ENCODE peak calls at places on chromosomes 5 and 9, in nine cellular contexts. K is GM23338, V is NB4, S is SK-N-SH, R is Panc1, W is stomach, E is left lung, U is uterus, F is Caco-2. M is an unnamed sample.

GRCh38 chr9:112752334-112753110 is 2.0 kb downstream of the SNX30 start:
- DNase-seq in S (no peak), U (no peak), W (no peak), V (no peak), F (no peak), R (no peak), K (no peak), E (no peak), M (no peak)

GRCh38 chr5:107517185-107517868 is 153.4 kb downstream of the EFNA5 start:
- DNase-seq in K (no peak), E (no peak), U (no peak), R (no peak), W (no peak), V (no peak), F (no peak), S (no peak), M (peak; percentile 55)

GRCh38 chr5:111755264-111755941 is 1.6 kb downstream of the NREP start:
- DNase-seq in U (no peak), V (no peak), K (no peak), F (no peak), S (no peak), W (no peak), R (no peak), E (no peak), M (peak; percentile 13)

GRCh38 chr5:124698774-124699173 is 47.7 kb downstream of the ZNF608 start:
- DNase-seq in F (no peak), E (no peak), R (no peak), W (no peak), S (no peak), K (no peak), U (no peak), V (no peak), M (no peak)

GRCh38 chr5:86756839-86757238 is 139.1 kb downstream of the COX7C start:
- DNase-seq in K (peak; percentile 45), U (no peak), R (no peak), F (no peak), E (no peak), S (no peak), W (no peak), V (no peak), M (no peak)

GRCh38 chr5:145941677-145942130 is 5.3 kb downstream of the SH3RF2 start:
- DNase-seq in E (no peak), V (peak; percentile 34), K (no peak), S (no peak), W (no peak), R (no peak), F (no peak), U (no peak), M (no peak)

GRCh38 chr9:27572566-27572917 is 739 bp downstream of the C9orf72 start:
- DNase-seq in W (peak; percentile 57), K (peak; percentile 63), R (no peak), U (peak; percentile 50), S (peak; percentile 50), V (peak; percentile 87), E (no peak), F (no peak), M (peak; percentile 73)

GRCh38 chr5:77211013-77211690 is 672 bp downstream of the PDE8B start:
- DNase-seq in F (no peak), K (peak; percentile 78), W (no peak), S (peak; percentile 79), U (peak; percentile 28), V (no peak), R (no peak), E (no peak), M (no peak)

GRCh38 chr5:78887384-78888118 is 97.6 kb downstream of the ARSB start:
- DNase-seq in E (no peak), R (no peak), V (peak; percentile 75), W (no peak), U (no peak), S (no peak), K (no peak), F (no peak), M (peak; percentile 86)

GRCh38 chr5:142900926-142901325 is 130.7 kb downstream of the ARHGAP26 start:
- DNase-seq in E (no peak), K (no peak), V (no peak), R (no peak), W (no peak), F (no peak), S (no peak), U (no peak), M (no peak)

GRCh38 chr9:101311759-101312420 is 72.9 kb downstream of the BAAT start:
- DNase-seq in U (no peak), R (peak; percentile 38), K (peak; percentile 96), E (no peak), W (no peak), F (no peak), S (peak; percentile 38), V (peak; percentile 80), M (peak; percentile 80)

GRCh38 chr5:13976867-13977479 is 32.5 kb upstream of the DNAH5 start:
- DNase-seq in W (no peak), U (no peak), S (peak; percentile 36), F (no peak), K (peak; percentile 78), E (no peak), R (no peak), V (peak; percentile 26), M (peak; percentile 11)

GRCh38 chr9:77556396-77556795 is 91.7 kb downstream of the GNA14 start:
- DNase-seq in E (no peak), U (no peak), K (no peak), W (no peak), R (no peak), F (no peak), V (no peak), S (no peak), M (no peak)

GRCh38 chr9:17134396-17134842 is 421 bp upstream of the CNTLN start:
- DNase-seq in U (peak; percentile 59), V (no peak), E (no peak), S (no peak), R (no peak), F (no peak), W (no peak), K (no peak), M (no peak)

GRCh38 chr5:156675402-156675801 is 174.7 kb upstream of the PPP1R2B start:
- DNase-seq in U (no peak), R (no peak), K (no peak), V (no peak), W (no peak), S (no peak), E (no peak), F (no peak), M (no peak)

GRCh38 chr9:126722922-126723806 is 81.7 kb upstream of the ZBTB43 start:
- DNase-seq in U (peak; percentile 42), W (peak; percentile 55), F (no peak), E (no peak), S (peak; percentile 87), V (no peak), R (no peak), K (peak; percentile 70), M (peak; percentile 84)

GRCh38 chr9:121450241-121450640 is 49.4 kb downstream of the GGTA1 start:
- DNase-seq in E (no peak), U (peak; percentile 61), R (no peak), W (no peak), V (no peak), S (no peak), F (no peak), K (no peak), M (no peak)

GRCh38 chr9:121449786-121450185 is 49.9 kb downstream of the GGTA1 start:
- DNase-seq in W (no peak), E (no peak), F (no peak), U (no peak), R (no peak), V (no peak), S (no peak), K (no peak), M (no peak)

GRCh38 chr9:121447341-121447834 is 52.3 kb downstream of the GGTA1 start:
- DNase-seq in F (no peak), S (no peak), U (no peak), R (no peak), W (no peak), K (no peak), E (no peak), V (peak; percentile 31), M (no peak)

GRCh38 chr9:121441163-121441562 is 58.5 kb downstream of the GGTA1 start:
- DNase-seq in R (no peak), U (no peak), V (no peak), K (no peak), S (no peak), W (no peak), F (no peak), E (no peak), M (no peak)

GRCh38 chr9:121445986-121446385 is 53.7 kb downstream of the GGTA1 start:
- DNase-seq in R (no peak), W (no peak), U (no peak), E (no peak), F (no peak), V (peak; percentile 31), K (peak; percentile 41), S (no peak), M (peak; percentile 5)
- TF ChIP-seq CTCF in R (peak; percentile 17), W (no peak), U (no peak), E (no peak), F (no peak), V (peak; percentile 22), K (peak; percentile 77), S (peak; percentile 29), M (peak; percentile 3)

GRCh38 chr9:98943682-98944129 is at the start of gene COL15A1:
- DNase-seq in W (no peak), S (peak; percentile 69), K (peak; percentile 75), U (peak; percentile 40), F (no peak), V (no peak), E (no peak), R (no peak), M (no peak)
- H3K4me3 ChIP-seq in W (peak within 1 kb of the TSS; percentile 64), S (peak within 1 kb of the TSS; percentile 25), K (peak within 1 kb of the TSS; percentile 82), U (peak within 1 kb of the TSS; percentile 70), F (no peak within 1 kb of the TSS), V (no peak within 1 kb of the TSS), E (peak within 1 kb of the TSS; percentile 34), R (peak within 1 kb of the TSS; percentile 30), M (no peak within 1 kb of the TSS)

GRCh38 chr5:128836571-128836970 is 128.7 kb upstream of the SLC27A6 start:
- DNase-seq in R (no peak), K (no peak), U (no peak), W (no peak), F (no peak), V (no peak), E (no peak), S (no peak), M (no peak)
- TF ChIP-seq CTCF in R (no peak), K (no peak), U (no peak), W (no peak), F (no peak), V (no peak), E (no peak), S (no peak), M (no peak)

DNA sequence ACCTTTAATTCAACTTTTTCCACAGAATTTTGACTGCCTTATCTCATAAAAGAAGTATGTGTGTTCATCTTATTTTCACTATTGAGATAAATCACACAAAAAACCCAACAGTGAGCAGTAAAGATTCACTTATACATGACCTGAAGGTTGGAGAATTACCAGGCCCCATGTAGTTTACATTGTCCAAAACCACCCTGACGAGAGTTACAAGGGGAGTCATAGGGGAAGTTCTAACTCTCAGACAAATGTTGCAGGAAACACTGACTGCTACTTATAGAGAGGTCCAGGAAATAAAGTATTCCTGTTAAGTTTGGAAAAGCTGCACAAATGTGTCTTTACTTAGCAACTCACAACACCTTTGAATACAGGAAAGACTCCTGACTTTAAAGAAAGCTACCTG is 14.1 kb downstream of the SPATA9 start:
- DNase-seq in W (no peak), U (no peak), F (no peak), E (no peak), K (no peak), R (no peak), S (no peak), V (no peak), M (no peak)
- H3K4me3 ChIP-seq in W (no peak overlapping the region), U (no peak overlapping the region), F (no peak overlapping the region), E (no peak overlapping the region), K (no peak overlapping the region), R (no peak overlapping the region), S (no peak overlapping the region), V (no peak overlapping the region), M (no peak overlapping the region)

GRCh38 chr5:141326088-141326854 is 4.0 kb upstream of the PCDHGA1 start:
- DNase-seq in W (peak; percentile 32), E (peak; percentile 43), S (peak; percentile 74), K (peak; percentile 88), R (no peak), V (peak; percentile 85), U (peak; percentile 64), F (peak; percentile 85), M (peak; percentile 79)
- TF ChIP-seq CTCF in W (peak; percentile 17), E (peak; percentile 38), S (peak; percentile 56), K (peak; percentile 84), R (peak; percentile 82), V (peak; percentile 68), U (peak; percentile 44), F (peak; percentile 80), M (peak; percentile 57)